ENCODE peak calls at places on chromosomes 5 and 9, in nine cellular contexts. P is AG04450, I is astrocyte of the spinal cord, F is bronchial epithelial cell, A is heart left ventricle, V is H1, Q is kidney, E is left lung, N is lower lobe of right lung. X is an unnamed sample.

GRCh38 chr9:95509851-95510529 is 6.8 kb downstream of the PTCH1 start:
- DNase-seq in P (no peak), I (no peak), F (peak; percentile 10), A (no peak), V (no peak), Q (peak; percentile 80), E (no peak), N (no peak), X (no peak)

GRCh38 chr5:116370886-116371285 is 203.7 kb downstream of the SEMA6A start:
- DNase-seq in P (no peak), I (peak; percentile 44), F (peak; percentile 50), A (no peak), V (no peak), Q (no peak), E (no peak), N (no peak), X (no peak)

GRCh38 chr5:76958976-76959767 is 6.3 kb downstream of the CRHBP start:
- DNase-seq in P (peak; percentile 16), I (peak; percentile 91), F (peak; percentile 63), A (no peak), V (no peak), Q (no peak), E (no peak), N (no peak), X (no peak)

GRCh38 chr9:127369428-127369827 is 27.5 kb upstream of the SLC2A8 start:
- DNase-seq in P (no peak), I (no peak), F (no peak), A (no peak), V (no peak), Q (no peak), E (no peak), N (no peak), X (no peak)

GRCh38 chr9:97694768-97695167 is 2.4 kb downstream of the XPA start:
- DNase-seq in P (no peak), I (no peak), F (peak; percentile 51), A (no peak), V (no peak), Q (no peak), E (no peak), N (no peak), X (no peak)

GRCh38 chr5:109177227-109177626 is 232.5 kb downstream of the PJA2 start:
- DNase-seq in P (no peak), I (no peak), F (no peak), A (no peak), V (no peak), Q (no peak), E (no peak), N (no peak), X (no peak)

GRCh38 chr5:44329716-44330115 is 59.5 kb downstream of the FGF10 start:
- DNase-seq in P (no peak), I (no peak), F (no peak), A (no peak), V (no peak), Q (no peak), E (no peak), N (no peak), X (no peak)

GRCh38 chr9:134449180-134449916 is 123.1 kb downstream of the RXRA start:
- DNase-seq in P (peak; percentile 92), I (peak; percentile 95), F (peak; percentile 84), A (peak; percentile 94), V (peak; percentile 80), Q (peak; percentile 96), E (peak; percentile 91), N (peak; percentile 93), X (peak; percentile 83)

GRCh38 chr5:126947146-126948010 is 83.0 kb downstream of the MARCHF3 start:
- DNase-seq in P (no peak), I (no peak), F (no peak), A (no peak), V (no peak), Q (no peak), E (no peak), N (no peak), X (no peak)

GRCh38 chr5:106894964-106895363 is 775.8 kb downstream of the EFNA5 start:
- DNase-seq in P (no peak), I (peak; percentile 20), F (peak; percentile 14), A (no peak), V (no peak), Q (no peak), E (no peak), N (no peak), X (no peak)

GRCh38 chr9:104819033-104819432 is 55.1 kb downstream of the NIPSNAP3B start:
- DNase-seq in P (no peak), I (no peak), F (no peak), A (no peak), V (no peak), Q (no peak), E (no peak), N (no peak), X (no peak)

GRCh38 chr5:38645508-38645907 is 89.1 kb upstream of the LIFR start:
- DNase-seq in P (no peak), I (no peak), F (no peak), A (peak; percentile 56), V (no peak), Q (no peak), E (no peak), N (no peak), X (no peak)

GRCh38 chr9:28064241-28064640 is 491.0 kb upstream of the C9orf72 start:
- DNase-seq in P (no peak), I (no peak), F (no peak), A (no peak), V (no peak), Q (no peak), E (no peak), N (no peak), X (no peak)

GRCh38 chr9:18688581-18688980 is 214.6 kb downstream of the ADAMTSL1 start:
- DNase-seq in P (no peak), I (no peak), F (peak; percentile 88), A (no peak), V (no peak), Q (no peak), E (no peak), N (no peak), X (no peak)

DNA sequence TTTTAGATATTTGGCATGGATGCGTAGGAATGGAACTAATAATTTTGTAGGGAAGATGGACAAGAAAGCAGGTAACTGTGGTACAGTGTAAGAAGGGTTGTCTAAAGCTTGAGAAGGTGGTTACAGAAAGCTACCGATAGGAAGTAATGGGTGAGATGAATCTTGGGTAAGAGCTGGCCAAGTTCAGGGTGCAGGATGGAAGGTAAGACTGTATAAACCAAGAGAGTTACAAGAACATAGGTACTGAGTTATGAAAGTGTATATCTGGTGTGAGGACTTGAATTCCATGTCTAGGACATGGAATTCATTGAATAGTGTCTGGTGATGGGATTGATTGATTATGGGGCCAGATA is 1.4 kb downstream of the MCCC2 start:
- DNase-seq in P (no peak), I (no peak), F (no peak), A (no peak), V (no peak), Q (no peak), E (no peak), N (no peak), X (no peak)
- H3K4me3 ChIP-seq in P (no peak overlapping the region), I (no peak overlapping the region), F (no peak overlapping the region), A (no peak overlapping the region), V (peak overlapping the region; percentile 83), Q (peak overlapping the region; percentile 82), E (no peak overlapping the region), N (no peak overlapping the region), X (no peak overlapping the region)

DNA sequence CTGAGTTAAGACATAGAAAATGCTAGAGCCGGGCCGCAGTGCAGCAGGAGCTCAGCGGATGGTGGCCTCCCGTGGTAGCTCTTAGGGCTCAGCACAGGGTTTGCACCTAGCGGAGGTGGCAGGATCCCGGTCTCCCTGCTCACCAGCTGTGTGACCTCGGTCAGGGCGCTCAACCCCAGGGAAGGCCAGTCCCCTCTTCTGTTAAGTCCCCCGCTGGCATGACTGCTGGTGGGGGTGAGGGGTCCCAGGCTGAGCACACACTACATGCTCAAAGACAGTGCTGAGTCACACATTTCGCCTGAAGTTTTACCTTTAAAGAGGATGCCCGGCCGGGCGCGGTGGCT is 39.0 kb downstream of the HRH2 start:
- DNase-seq in P (no peak), I (no peak), F (no peak), A (no peak), V (no peak), Q (no peak), E (no peak), N (no peak), X (no peak)
- TF ChIP-seq CTCF in P (no peak), I (no peak), F (no peak), A (no peak), V (no peak), Q (no peak), E (no peak), N (no peak), X (no peak)

GRCh38 chr9:129667850-129668249 is 2.4 kb downstream of the PRRX2 start:
- DNase-seq in P (no peak), I (no peak), F (no peak), A (no peak), V (no peak), Q (no peak), E (no peak), N (no peak), X (no peak)

GRCh38 chr9:129669946-129670345 is 4.5 kb downstream of the PRRX2 start:
- DNase-seq in P (no peak), I (no peak), F (no peak), A (no peak), V (no peak), Q (no peak), E (no peak), N (no peak), X (no peak)

GRCh38 chr9:129667378-129667777 is 1.9 kb downstream of the PRRX2 start:
- DNase-seq in P (no peak), I (no peak), F (no peak), A (no peak), V (no peak), Q (no peak), E (no peak), N (no peak), X (no peak)

GRCh38 chr9:129671065-129671464 is 5.6 kb downstream of the PRRX2 start:
- DNase-seq in P (no peak), I (no peak), F (no peak), A (no peak), V (no peak), Q (no peak), E (no peak), N (no peak), X (no peak)

DNA sequence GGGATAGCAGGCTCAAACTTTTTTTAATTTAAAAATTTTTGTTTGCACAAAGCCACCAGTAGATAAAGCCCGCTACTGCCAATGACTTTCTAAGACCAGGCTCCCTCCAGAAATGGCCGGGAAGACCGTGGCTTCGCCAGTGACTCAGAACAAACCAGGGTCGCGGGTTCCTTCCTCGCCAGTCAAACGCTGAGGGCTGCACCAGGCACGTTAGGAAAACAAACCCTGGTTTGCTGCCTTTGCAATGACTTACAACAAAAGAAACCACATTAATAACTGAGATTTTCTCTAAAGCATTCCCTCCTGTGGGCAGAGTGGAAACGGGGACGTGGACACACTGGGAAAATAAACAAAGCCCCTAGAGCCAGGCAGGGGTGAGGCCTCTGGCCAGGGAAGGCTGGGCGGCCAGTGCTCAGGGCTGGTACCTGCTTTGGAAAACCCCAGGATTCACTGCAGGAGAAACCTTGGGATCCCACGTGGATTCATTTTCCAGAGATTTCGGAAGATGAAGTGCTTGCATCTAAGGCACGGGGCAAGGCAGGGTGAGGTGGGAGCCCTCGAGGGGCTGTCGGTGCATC is 3.8 kb downstream of the PRRX2 start:
- DNase-seq in P (peak; percentile 59), I (peak; percentile 87), F (no peak), A (no peak), V (no peak), Q (no peak), E (no peak), N (no peak), X (no peak)
- H3K4me3 ChIP-seq in P (no peak overlapping the region), I (no peak overlapping the region), F (no peak overlapping the region), A (no peak overlapping the region), V (no peak overlapping the region), Q (no peak overlapping the region), E (no peak overlapping the region), N (no peak overlapping the region), X (no peak overlapping the region)

GRCh38 chr5:4804619-4805211 is 335.4 kb upstream of the ADAMTS16 start:
- DNase-seq in P (no peak), I (no peak), F (no peak), A (no peak), V (no peak), Q (no peak), E (no peak), N (no peak), X (no peak)
- TF ChIP-seq CTCF in P (no peak), I (no peak), F (no peak), A (no peak), V (no peak), Q (no peak), E (no peak), N (no peak), X (no peak)